ENCODE peak calls at places on chromosome 1, in four cellular contexts. F is T-helper 9 cell, B is foreskin fibroblast, A is SK-N-DZ. I is an unnamed sample.

GRCh38 chr1:185670187-185670627 is 64.0 kb upstream of the HMCN1 start:
- DNase-seq in B (peak; percentile 75), F (peak; percentile 35), A (no peak), I (peak; percentile 63)

GRCh38 chr1:172322219-172323061 is 98.0 kb upstream of the C1orf105 start:
- DNase-seq in A (no peak), B (peak; percentile 94), F (no peak), I (no peak)

GRCh38 chr1:11729498-11730428 is 6.2 kb upstream of the AGTRAP start:
- DNase-seq in F (no peak), A (no peak), B (no peak), I (no peak)

GRCh38 chr1:100077525-100077924 is 55.2 kb downstream of the SASS6 start:
- DNase-seq in B (no peak), F (no peak), A (no peak), I (no peak)

GRCh38 chr1:233143266-233143665 is 152.3 kb downstream of the PCNX2 start:
- DNase-seq in F (no peak), A (no peak), B (no peak), I (no peak)

GRCh38 chr1:7648761-7649384 is 122.2 kb upstream of the VAMP3 start:
- DNase-seq in B (peak; percentile 47), F (no peak), A (no peak), I (no peak)

GRCh38 chr1:153771841-153772593 is 3.2 kb upstream of the SLC27A3 start:
- DNase-seq in B (peak; percentile 39), F (no peak), A (peak; percentile 49), I (no peak)

GRCh38 chr1:7222616-7223015 is 437.4 kb downstream of the CAMTA1 start:
- DNase-seq in F (no peak), A (no peak), B (no peak), I (no peak)

GRCh38 chr1:23673086-23673813 is 18.4 kb upstream of the RPL11 start:
- DNase-seq in F (no peak), B (peak; percentile 89), A (no peak), I (no peak)

GRCh38 chr1:234605983-234606730 is 3.8 kb downstream of the IRF2BP2 start:
- DNase-seq in A (peak; percentile 28), F (no peak), B (peak; percentile 45), I (peak; percentile 29)

GRCh38 chr1:157201767-157202166 is 63.6 kb upstream of the ETV3 start:
- DNase-seq in F (no peak), A (no peak), B (no peak), I (no peak)